ENCODE peak calls at places on chromosome 13, in four cellular contexts. One of them, this sample, is unnamed.

GRCh38 chr13:80755925-80756324 is 415.0 kb upstream of the SPRY2 start:
- DNase-seq in breast epithelium: no peak
- DNase-seq in cardiac muscle cell: no peak
- DNase-seq in CD8-positive, alpha-beta T cell: no peak
- DNase-seq in this sample: no peak

GRCh38 chr13:48829536-48829935 is 146.2 kb upstream of the FNDC3A start:
- DNase-seq in breast epithelium: no peak
- DNase-seq in CD8-positive, alpha-beta T cell: no peak
- DNase-seq in cardiac muscle cell: no peak
- DNase-seq in this sample: no peak

GRCh38 chr13:48977973-48978372 is 2.3 kb downstream of the FNDC3A start:
- DNase-seq in CD8-positive, alpha-beta T cell: no peak
- DNase-seq in breast epithelium: no peak
- DNase-seq in cardiac muscle cell: no peak
- DNase-seq in this sample: no peak

GRCh38 chr13:80339578-80339840 is 1.4 kb downstream of the SPRY2 start:
- DNase-seq in CD8-positive, alpha-beta T cell: no peak
- DNase-seq in cardiac muscle cell: no peak
- DNase-seq in breast epithelium: no peak
- DNase-seq in this sample: no peak

GRCh38 chr13:73898276-73898675 is 235.9 kb downstream of the KLF12 start:
- DNase-seq in CD8-positive, alpha-beta T cell: no peak
- DNase-seq in breast epithelium: no peak
- DNase-seq in cardiac muscle cell: no peak
- DNase-seq in this sample: no peak

GRCh38 chr13:106534844-106535551 is 464 bp downstream of the EFNB2 start:
- DNase-seq in CD8-positive, alpha-beta T cell: no peak
- DNase-seq in breast epithelium: no peak
- DNase-seq in cardiac muscle cell: peak; percentile 28
- DNase-seq in this sample: peak; percentile 35

GRCh38 chr13:97932006-97932405 is 21.5 kb upstream of the IPO5 start:
- DNase-seq in CD8-positive, alpha-beta T cell: no peak
- DNase-seq in breast epithelium: no peak
- DNase-seq in cardiac muscle cell: no peak
- DNase-seq in this sample: no peak

GRCh38 chr13:94825507-94825906 is 113.2 kb upstream of the SOX21 start:
- DNase-seq in cardiac muscle cell: peak; percentile 88
- DNase-seq in breast epithelium: no peak
- DNase-seq in CD8-positive, alpha-beta T cell: no peak
- DNase-seq in this sample: no peak

GRCh38 chr13:41059896-41060722 is 1.2 kb upstream of the WBP4 start:
- DNase-seq in CD8-positive, alpha-beta T cell: peak; percentile 51
- DNase-seq in breast epithelium: peak; percentile 75
- DNase-seq in cardiac muscle cell: peak; percentile 93
- DNase-seq in this sample: peak; percentile 86

GRCh38 chr13:34765446-34766180 is 176.5 kb upstream of the NBEA start:
- DNase-seq in CD8-positive, alpha-beta T cell: no peak
- DNase-seq in breast epithelium: no peak
- DNase-seq in cardiac muscle cell: no peak
- DNase-seq in this sample: no peak

GRCh38 chr13:114030666-114031610 is 57.1 kb upstream of the C13orf46 start:
- DNase-seq in CD8-positive, alpha-beta T cell: no peak
- DNase-seq in cardiac muscle cell: no peak
- DNase-seq in breast epithelium: no peak
- DNase-seq in this sample: no peak

GRCh38 chr13:114031631-114032030 is 57.8 kb upstream of the C13orf46 start:
- DNase-seq in CD8-positive, alpha-beta T cell: no peak
- DNase-seq in cardiac muscle cell: no peak
- DNase-seq in breast epithelium: no peak
- DNase-seq in this sample: no peak

GRCh38 chr13:114032121-114032799 is 58.4 kb upstream of the C13orf46 start:
- DNase-seq in CD8-positive, alpha-beta T cell: no peak
- DNase-seq in cardiac muscle cell: peak; percentile 79
- DNase-seq in breast epithelium: no peak
- DNase-seq in this sample: no peak

GRCh38 chr13:114027826-114028225 is 54.0 kb upstream of the C13orf46 start:
- DNase-seq in CD8-positive, alpha-beta T cell: no peak
- DNase-seq in breast epithelium: no peak
- DNase-seq in cardiac muscle cell: no peak
- DNase-seq in this sample: no peak

GRCh38 chr13:114029866-114030625 is 56.2 kb upstream of the C13orf46 start:
- DNase-seq in cardiac muscle cell: no peak
- DNase-seq in CD8-positive, alpha-beta T cell: no peak
- DNase-seq in breast epithelium: no peak
- DNase-seq in this sample: no peak
- TF ChIP-seq CTCF in cardiac muscle cell: no peak
- TF ChIP-seq CTCF in CD8-positive, alpha-beta T cell: no peak
- TF ChIP-seq CTCF in breast epithelium: no peak
- TF ChIP-seq CTCF in this sample: no peak

GRCh38 chr13:102195566-102196462 is 206.0 kb downstream of the FGF14 start:
- DNase-seq in CD8-positive, alpha-beta T cell: no peak
- DNase-seq in breast epithelium: no peak
- DNase-seq in cardiac muscle cell: no peak
- DNase-seq in this sample: no peak

GRCh38 chr13:102198418-102199322 is 203.2 kb downstream of the FGF14 start:
- DNase-seq in cardiac muscle cell: peak; percentile 23
- DNase-seq in breast epithelium: no peak
- DNase-seq in CD8-positive, alpha-beta T cell: no peak
- DNase-seq in this sample: no peak

GRCh38 chr13:102191951-102192461 is 209.8 kb downstream of the FGF14 start:
- DNase-seq in CD8-positive, alpha-beta T cell: no peak
- DNase-seq in breast epithelium: no peak
- DNase-seq in cardiac muscle cell: peak; percentile 10
- DNase-seq in this sample: no peak

DNA sequence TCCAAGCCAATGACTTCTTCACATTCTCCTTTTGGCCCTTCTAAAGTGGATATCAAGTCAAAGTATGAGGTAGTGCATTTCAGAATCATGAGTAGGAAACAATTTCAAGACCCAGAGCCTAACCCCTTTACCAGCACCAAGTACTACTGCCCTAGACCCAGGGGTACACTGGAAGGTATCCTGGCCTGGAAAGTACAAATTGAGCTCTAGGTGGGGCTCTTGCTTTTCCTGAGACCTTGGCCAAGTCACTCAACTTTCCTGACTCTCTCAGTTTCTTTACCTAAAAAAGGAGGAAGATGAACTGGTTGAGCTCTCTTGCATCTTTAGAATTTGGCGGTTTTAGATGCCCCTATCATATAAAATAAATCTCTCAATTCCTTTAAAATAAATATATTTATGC is 204.7 kb downstream of the FGF14 start:
- DNase-seq in cardiac muscle cell: no peak
- DNase-seq in CD8-positive, alpha-beta T cell: no peak
- DNase-seq in breast epithelium: no peak
- DNase-seq in this sample: no peak
- TF ChIP-seq CTCF in cardiac muscle cell: peak; percentile 10
- TF ChIP-seq CTCF in CD8-positive, alpha-beta T cell: no peak
- TF ChIP-seq CTCF in breast epithelium: no peak
- TF ChIP-seq CTCF in this sample: no peak

GRCh38 chr13:77506874-77507273 is 28.6 kb upstream of the SCEL start:
- DNase-seq in CD8-positive, alpha-beta T cell: no peak
- DNase-seq in cardiac muscle cell: no peak
- DNase-seq in breast epithelium: no peak
- DNase-seq in this sample: no peak
- TF ChIP-seq CTCF in CD8-positive, alpha-beta T cell: no peak
- TF ChIP-seq CTCF in cardiac muscle cell: no peak
- TF ChIP-seq CTCF in breast epithelium: peak; percentile 7
- TF ChIP-seq CTCF in this sample: no peak

DNA sequence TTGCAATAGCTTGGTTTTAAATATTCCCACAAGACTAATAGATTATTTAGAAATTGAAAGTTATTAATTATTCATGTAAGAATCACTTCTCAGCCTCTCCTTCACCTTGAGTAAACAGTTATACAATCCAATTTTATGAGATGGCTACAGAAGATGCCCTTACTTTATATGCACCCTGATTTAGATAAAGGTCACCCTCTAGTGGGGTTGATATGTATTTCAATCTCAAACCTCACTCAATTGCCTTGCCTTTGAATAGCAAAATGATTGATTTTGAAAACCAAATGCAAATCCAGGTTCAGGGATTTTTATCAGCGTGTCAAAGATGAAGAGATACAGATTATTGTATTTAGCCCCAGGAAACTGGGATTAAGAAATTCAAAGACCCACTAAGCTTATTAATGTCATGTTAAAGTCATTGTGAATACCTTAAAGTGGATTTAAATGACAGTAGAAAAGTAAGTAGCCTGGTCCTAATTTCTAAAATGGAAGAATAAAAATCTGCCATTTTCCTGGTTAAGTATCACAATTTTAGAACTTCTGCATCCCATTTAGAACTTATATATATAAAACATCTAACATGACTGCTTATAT is 305.1 kb downstream of the ITGBL1 start:
- DNase-seq in cardiac muscle cell: peak; percentile 23
- DNase-seq in breast epithelium: no peak
- DNase-seq in CD8-positive, alpha-beta T cell: no peak
- DNase-seq in this sample: no peak
- TF ChIP-seq CTCF in cardiac muscle cell: peak; percentile 36
- TF ChIP-seq CTCF in breast epithelium: no peak
- TF ChIP-seq CTCF in CD8-positive, alpha-beta T cell: peak; percentile 60
- TF ChIP-seq CTCF in this sample: peak; percentile 63